ENCODE peak calls at places on chromosomes 11 and 22, in ten cellular contexts. X is activated CD8-positive, alpha-beta T cell treated with anti-CD3 and anti-CD28 coated beads, Interleukin-2, amount 10 ng/mL, durations not matched to agents 7 days and 5 days; Z is stimulated activated CD8-positive, alpha-beta memory T cell treated with anti-CD3 and anti-CD28 coated beads, Interleukin-4, amount 100 ng/mL, for 1 hour; P is RPMI7951; U is amygdala; T is T-helper 17 cell; B is T-helper 2 cell; K is GF-D8; F is Kasumi-1; G is NCI-H146. A is an unnamed sample.

GRCh38 chr11:6862961-6863360 is at the start of gene OR10A2:
- DNase-seq in X (no peak), G (no peak), T (no peak), K (no peak), F (no peak), Z (no peak), P (no peak), U (no peak), B (no peak), A (no peak)

GRCh38 chr11:128284634-128285033 is 302.7 kb downstream of the ETS1 start:
- DNase-seq in K (no peak), P (no peak), G (no peak), F (no peak), X (no peak), B (no peak), U (no peak), T (no peak), Z (no peak), A (no peak)

GRCh38 chr11:60836866-60837510 is 4.9 kb upstream of the CCDC86 start:
- DNase-seq in U (no peak), B (no peak), G (no peak), P (no peak), K (no peak), X (no peak), F (no peak), T (no peak), Z (no peak), A (no peak)

GRCh38 chr11:119810478-119811232 is 81.7 kb upstream of the NECTIN1 start:
- DNase-seq in B (no peak), P (peak), U (no peak), K (no peak), F (no peak), T (no peak), Z (no peak), G (no peak), X (no peak), A (no peak)

GRCh38 chr11:11478021-11478420 is 125.0 kb upstream of the CSNK2A3 start:
- DNase-seq in T (no peak), X (no peak), P (no peak), Z (no peak), G (no peak), K (no peak), U (no peak), B (no peak), F (no peak), A (no peak)

GRCh38 chr11:19711911-19712280 is 741 bp upstream of the NAV2 start:
- DNase-seq in G (peak), X (peak), P (no peak), B (no peak), F (no peak), Z (no peak), U (no peak), T (no peak), K (no peak), A (no peak)

GRCh38 chr11:76772100-76772782 is 10.9 kb upstream of the TSKU start:
- DNase-seq in F (no peak), K (no peak), X (no peak), B (no peak), U (no peak), Z (no peak), P (no peak), T (no peak), G (no peak), A (no peak)

GRCh38 chr11:107810875-107811274 is 47.7 kb downstream of the SLC35F2 start:
- DNase-seq in P (no peak), F (no peak), K (no peak), U (no peak), T (no peak), B (no peak), X (no peak), Z (no peak), G (no peak), A (no peak)

GRCh38 chr22:44957267-44957905 is 52.4 kb downstream of the PHF21B start:
- DNase-seq in Z (no peak), T (no peak), X (no peak), P (no peak), K (no peak), G (peak), U (no peak), F (no peak), B (no peak), A (no peak)

GRCh38 chr11:35305670-35306382 is 113.5 kb downstream of the SLC1A2 start:
- DNase-seq in T (no peak), Z (no peak), K (no peak), F (peak), G (no peak), B (peak), X (peak), P (peak), U (no peak), A (no peak)

GRCh38 chr11:68037481-68038225 is 1.2 kb upstream of the TCIRG1 start:
- DNase-seq in K (no peak), P (no peak), X (no peak), T (no peak), Z (no peak), G (no peak), F (no peak), U (peak), B (no peak), A (no peak)

GRCh38 chr22:43018615-43019014 is 3.7 kb upstream of the PACSIN2 start:
- DNase-seq in U (no peak), F (no peak), T (no peak), B (no peak), G (no peak), P (no peak), Z (no peak), K (no peak), X (no peak), A (no peak)

GRCh38 chr11:4539603-4540219 is 5.3 kb upstream of the OR52M1 start:
- DNase-seq in P (peak), B (no peak), F (peak), G (peak), U (peak), T (peak), K (no peak), X (peak), Z (no peak), A (no peak)

GRCh38 chr22:37186997-37187522 is 987 bp downstream of the C1QTNF6 start:
- DNase-seq in P (peak), T (no peak), X (no peak), U (no peak), Z (no peak), K (no peak), F (no peak), G (no peak), B (no peak), A (no peak)

GRCh38 chr11:7579226-7579825 is 65.5 kb downstream of the PPFIBP2 start:
- DNase-seq in G (no peak), Z (no peak), X (no peak), K (no peak), F (no peak), U (no peak), P (peak), T (no peak), B (no peak), A (no peak)

GRCh38 chr22:36571991-36572390 is 43.0 kb upstream of the EIF3D start:
- DNase-seq in Z (no peak), B (no peak), T (no peak), P (no peak), G (no peak), F (no peak), X (no peak), U (no peak), K (no peak), A (no peak)

GRCh38 chr11:118930152-118930712 is 4.5 kb upstream of the BCL9L start:
- DNase-seq in P (peak), F (peak), Z (peak), B (peak), K (peak), X (peak), U (peak), T (peak), G (peak), A (no peak)

GRCh38 chr11:12224537-12224893 is 114.1 kb downstream of the MICAL2 start:
- DNase-seq in X (peak), T (peak), F (peak), K (peak), U (peak), G (no peak), B (peak), P (peak), Z (peak), A (peak)

GRCh38 chr22:49999063-49999900 is 13.3 kb downstream of the IL17REL start:
- DNase-seq in K (no peak), G (no peak), B (no peak), T (no peak), F (no peak), U (no peak), P (no peak), X (no peak), Z (no peak), A (no peak)

GRCh38 chr22:27133951-27134664 is 476.7 kb downstream of the MIAT start:
- DNase-seq in X (no peak), P (peak), G (no peak), Z (no peak), T (no peak), B (no peak), K (peak), F (peak), U (no peak), A (no peak)